ENCODE peak calls at places on chromosomes 3 and 15, in eight cellular contexts. U, G, F, Q, B, E, D and C are unnamed samples.
A peak's percentile ranks its signal among the peaks of the same experiment; 100 is the strongest.

GRCh38 chr3:164478323-164478722 is 600.0 kb downstream of the SI start:
- DNase-seq in B (no peak), U (no peak), F (no peak), Q (no peak), G (no peak), D (no peak), E (no peak), C (no peak)

GRCh38 chr3:13045904-13046568 is 27.2 kb downstream of the IQSEC1 start:
- DNase-seq in G (no peak), E (no peak), B (no peak), D (no peak), U (no peak), Q (peak; percentile 53), F (no peak), C (no peak)

GRCh38 chr15:38610748-38611147 is 46.1 kb upstream of the RASGRP1 start:
- DNase-seq in E (no peak), Q (no peak), D (no peak), F (no peak), B (no peak), G (no peak), U (no peak), C (no peak)

GRCh38 chr3:38574411-38575278 is 74.8 kb downstream of the SCN5A start:
- DNase-seq in F (no peak), G (peak; percentile 1), Q (peak; percentile 2), U (no peak), E (peak; percentile 13), B (no peak), D (peak; percentile 60), C (no peak)

GRCh38 chr3:47250309-47251060 is 32.1 kb downstream of the KIF9 start:
- DNase-seq in D (peak; percentile 42), G (peak; percentile 45), E (peak; percentile 56), B (no peak), Q (peak; percentile 37), U (peak; percentile 65), F (no peak), C (peak; percentile 27)

GRCh38 chr3:182814419-182815160 is 21.3 kb downstream of the ATP11B start:
- DNase-seq in U (no peak), F (no peak), D (no peak), B (no peak), G (no peak), Q (no peak), E (no peak), C (no peak)

GRCh38 chr3:197807969-197808587 is 17.0 kb downstream of the LRCH3 start:
- DNase-seq in Q (no peak), D (peak; percentile 75), E (peak; percentile 34), F (no peak), U (no peak), G (no peak), B (no peak), C (no peak)

GRCh38 chr3:106688463-106688862 is 688.8 kb upstream of the CCDC54 start:
- DNase-seq in B (peak; percentile 61), D (peak; percentile 94), G (peak; percentile 97), U (no peak), F (no peak), E (peak; percentile 92), Q (peak; percentile 54), C (no peak)

GRCh38 chr3:72597756-72598195 is 250.5 kb downstream of the SHQ1 start:
- DNase-seq in F (no peak), G (peak; percentile 12), Q (no peak), D (peak; percentile 44), U (no peak), E (peak; percentile 14), B (no peak), C (no peak)

GRCh38 chr15:51460796-51461195 is 119.3 kb downstream of the GLDN start:
- DNase-seq in D (peak; percentile 17), F (no peak), Q (no peak), B (no peak), U (no peak), E (no peak), G (no peak), C (no peak)

GRCh38 chr15:66210684-66211083 is 42.9 kb downstream of the MEGF11 start:
- DNase-seq in D (no peak), Q (no peak), E (no peak), B (no peak), F (no peak), U (no peak), G (no peak), C (no peak)

GRCh38 chr3:67601385-67601784 is 53.0 kb downstream of the SUCLG2 start:
- DNase-seq in D (no peak), Q (no peak), B (no peak), U (no peak), F (no peak), E (no peak), G (no peak), C (no peak)

GRCh38 chr15:57634290-57634689 is 42.6 kb downstream of the MYZAP start:
- DNase-seq in B (no peak), D (peak; percentile 23), U (no peak), G (no peak), Q (no peak), E (no peak), F (no peak), C (no peak)

GRCh38 chr3:129626744-129627349 is 20.4 kb upstream of the PLXND1 start:
- DNase-seq in D (peak; percentile 94), Q (peak; percentile 92), E (peak; percentile 93), G (peak; percentile 76), U (peak; percentile 97), B (peak; percentile 95), F (no peak), C (peak; percentile 97)

GRCh38 chr15:83570756-83571155 is 83.2 kb upstream of the ADAMTSL3 start:
- DNase-seq in B (no peak), Q (no peak), D (no peak), E (no peak), G (no peak), U (no peak), F (no peak), C (no peak)

GRCh38 chr3:57199895-57200297 is at the start of gene HESX1:
- DNase-seq in U (no peak), B (no peak), E (no peak), G (no peak), Q (no peak), D (no peak), F (no peak), C (no peak)
- H3K4me3 ChIP-seq in U (no peak within 1 kb of the TSS), B (no peak within 1 kb of the TSS), E (no peak within 1 kb of the TSS), G (no peak within 1 kb of the TSS), Q (no peak within 1 kb of the TSS), D (no peak within 1 kb of the TSS), F (no peak within 1 kb of the TSS), C (no peak within 1 kb of the TSS)

GRCh38 chr15:93943607-93944006 is 287.8 kb upstream of the MCTP2 start:
- DNase-seq in F (no peak), D (peak; percentile 50), G (no peak), B (no peak), E (no peak), Q (no peak), U (no peak), C (no peak)
- H3K9me3 ChIP-seq in F (no peaks in the 10 kb centered on the region), D (no peaks in the 10 kb centered on the region), G (no peaks in the 10 kb centered on the region), B (no peaks in the 10 kb centered on the region), E (no peaks in the 10 kb centered on the region), Q (no peaks in the 10 kb centered on the region), U (no peaks in the 10 kb centered on the region), C (no peaks in the 10 kb centered on the region)

GRCh38 chr3:59127071-59127470 is 77.2 kb upstream of the CFAP20DC start:
- DNase-seq in E (peak; percentile 21), B (no peak), G (peak; percentile 62), Q (no peak), U (no peak), F (no peak), D (peak; percentile 84), C (no peak)

GRCh38 chr3:59128685-59129084 is 78.9 kb upstream of the CFAP20DC start:
- DNase-seq in G (no peak), B (no peak), U (no peak), D (no peak), Q (no peak), E (no peak), F (no peak), C (no peak)

GRCh38 chr3:59133350-59133749 is 83.5 kb upstream of the CFAP20DC start:
- DNase-seq in F (no peak), D (peak; percentile 59), G (peak; percentile 60), Q (no peak), U (no peak), B (no peak), E (no peak), C (no peak)

GRCh38 chr3:59135091-59135490 is 85.3 kb upstream of the CFAP20DC start:
- DNase-seq in E (no peak), B (no peak), U (no peak), F (no peak), G (no peak), D (no peak), Q (no peak), C (no peak)

DNA sequence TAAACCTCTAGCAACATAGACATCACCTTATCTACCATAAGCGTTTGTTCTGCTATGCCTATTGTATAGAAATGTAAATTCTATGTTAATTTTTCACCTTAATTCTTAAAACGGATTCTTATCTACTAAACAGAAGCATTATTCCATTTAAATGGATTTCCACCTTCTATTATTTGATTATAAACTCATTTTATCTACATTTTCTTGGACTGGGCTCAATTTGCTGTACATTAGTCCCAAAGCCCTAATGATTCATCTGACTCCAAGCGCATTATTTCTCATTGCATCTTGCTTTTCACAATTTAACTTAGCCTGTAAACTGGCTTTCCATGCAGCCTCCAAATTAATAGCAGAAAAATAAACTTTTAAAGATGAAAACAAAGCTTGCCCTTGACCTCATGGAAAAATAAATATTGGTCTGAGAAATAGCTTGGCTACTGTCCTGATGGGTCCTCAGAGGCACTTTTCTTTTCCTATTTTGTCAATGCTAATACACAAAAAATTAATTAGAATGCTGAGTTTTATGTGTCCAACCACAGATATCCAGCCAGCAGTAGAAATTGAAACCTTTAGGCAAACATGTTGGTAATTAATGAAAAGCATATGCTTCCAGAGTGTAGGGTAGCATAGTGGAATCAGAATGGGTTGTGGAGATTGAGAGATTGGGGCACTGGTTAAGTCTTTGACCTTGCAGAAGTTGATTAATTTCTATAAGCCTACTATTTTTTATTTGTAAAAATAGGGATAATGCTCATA is 81.4 kb upstream of the CFAP20DC start:
- DNase-seq in U (no peak), B (no peak), G (peak; percentile 23), E (no peak), F (no peak), Q (no peak), D (peak; percentile 7), C (no peak)
- H3K27ac ChIP-seq in U (no peak overlapping the region), B (no peak overlapping the region), G (no peak overlapping the region), E (no peak overlapping the region), F (no peak overlapping the region), Q (no peak overlapping the region), D (no peak overlapping the region), C (peak overlapping the region; percentile 10)

DNA sequence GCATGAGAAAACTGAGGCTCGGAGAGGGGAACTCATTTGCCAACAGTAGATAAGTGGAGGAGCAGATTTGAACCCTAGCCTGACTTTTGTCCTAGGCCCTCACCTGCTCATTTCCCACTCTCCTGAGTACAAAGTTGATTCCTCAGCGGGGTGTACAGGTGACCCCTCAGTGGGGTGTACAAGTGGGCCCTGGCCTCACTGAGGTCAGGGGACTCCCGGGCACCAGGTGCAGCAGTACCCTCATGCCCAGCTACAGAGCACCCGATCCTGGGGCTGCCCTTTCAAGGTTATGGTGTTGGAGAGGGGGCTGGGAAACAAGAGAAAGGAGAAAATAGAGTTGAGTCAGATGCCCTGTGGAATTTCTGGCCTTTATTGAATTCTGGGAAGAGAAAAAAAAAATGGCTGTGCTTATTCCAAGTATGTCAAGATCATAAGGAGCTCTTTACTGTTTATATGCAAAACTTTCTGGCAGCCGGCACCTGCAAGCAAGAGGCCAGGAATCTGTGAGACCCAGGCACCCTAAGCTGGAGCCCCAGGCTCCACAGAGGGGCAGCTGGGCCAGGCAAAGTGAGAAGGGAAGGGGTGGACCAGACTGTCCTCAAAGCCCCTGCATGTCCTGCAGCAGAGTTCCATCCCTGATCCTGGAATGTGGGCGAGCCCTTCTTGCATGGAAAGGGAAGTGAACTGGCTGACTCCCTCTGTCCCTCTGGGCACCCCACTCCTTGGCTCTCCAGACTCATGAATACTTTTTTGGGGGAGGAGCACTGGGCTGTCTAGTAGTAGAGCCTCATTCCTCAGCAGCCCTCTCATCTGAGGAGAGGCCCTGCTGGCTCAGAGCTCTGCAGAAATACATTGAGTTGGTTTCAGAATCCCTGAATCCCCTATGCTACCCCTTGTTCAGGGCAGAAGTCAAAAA is 43.1 kb downstream of the AMOTL2 start:
- DNase-seq in F (no peak), G (peak; percentile 47), U (no peak), Q (peak; percentile 54), D (peak; percentile 89), B (no peak), E (peak; percentile 63), C (no peak)
- H3K4me3 ChIP-seq in F (no peak overlapping the region), G (no peak overlapping the region), U (no peak overlapping the region), Q (no peak overlapping the region), D (peak overlapping the region; percentile 56), B (no peak overlapping the region), E (no peak overlapping the region), C (no peak overlapping the region)